ENCODE peak calls at places on chromosomes 5 and 9, in eight cellular contexts. One of them, this sample, is unnamed.
A peak's percentile ranks its signal among the peaks of the same experiment; 100 is the strongest.

GRCh38 chr9:29830815-29831214 is 2257.5 kb upstream of the C9orf72 start:
- DNase-seq in D721Med: no peak
- DNase-seq in upper lobe of left lung: no peak
- DNase-seq in thoracic aorta: no peak
- DNase-seq in progenitor cell of endocrine pancreas: peak; percentile 20
- DNase-seq in cardiac muscle cell: peak; percentile 14
- DNase-seq in GM12865: no peak
- DNase-seq in choroid plexus epithelial cell: peak; percentile 77
- DNase-seq in this sample: no peak

GRCh38 chr9:115595951-115596742 is 478.2 kb upstream of the TNC start:
- DNase-seq in choroid plexus epithelial cell: peak; percentile 100
- DNase-seq in progenitor cell of endocrine pancreas: no peak
- DNase-seq in cardiac muscle cell: peak; percentile 91
- DNase-seq in D721Med: no peak
- DNase-seq in GM12865: no peak
- DNase-seq in upper lobe of left lung: no peak
- DNase-seq in thoracic aorta: no peak
- DNase-seq in this sample: no peak

GRCh38 chr9:10876333-10876732 is 263.5 kb upstream of the PTPRD start:
- DNase-seq in cardiac muscle cell: peak; percentile 53
- DNase-seq in D721Med: no peak
- DNase-seq in thoracic aorta: no peak
- DNase-seq in upper lobe of left lung: no peak
- DNase-seq in progenitor cell of endocrine pancreas: no peak
- DNase-seq in GM12865: no peak
- DNase-seq in choroid plexus epithelial cell: peak; percentile 74
- DNase-seq in this sample: no peak

GRCh38 chr5:138752341-138752950 is 779 bp upstream of the CTNNA1 start:
- DNase-seq in upper lobe of left lung: peak; percentile 34
- DNase-seq in GM12865: no peak
- DNase-seq in choroid plexus epithelial cell: peak; percentile 35
- DNase-seq in progenitor cell of endocrine pancreas: no peak
- DNase-seq in cardiac muscle cell: peak; percentile 25
- DNase-seq in D721Med: no peak
- DNase-seq in thoracic aorta: no peak
- DNase-seq in this sample: no peak

GRCh38 chr5:16385516-16386090 is 80.0 kb downstream of the ZNF622 start:
- DNase-seq in D721Med: no peak
- DNase-seq in GM12865: no peak
- DNase-seq in progenitor cell of endocrine pancreas: no peak
- DNase-seq in cardiac muscle cell: no peak
- DNase-seq in thoracic aorta: no peak
- DNase-seq in choroid plexus epithelial cell: no peak
- DNase-seq in upper lobe of left lung: no peak
- DNase-seq in this sample: no peak

GRCh38 chr5:61234019-61234418 is 71.8 kb upstream of the SMIM15 start:
- DNase-seq in choroid plexus epithelial cell: no peak
- DNase-seq in cardiac muscle cell: no peak
- DNase-seq in progenitor cell of endocrine pancreas: no peak
- DNase-seq in GM12865: no peak
- DNase-seq in upper lobe of left lung: no peak
- DNase-seq in D721Med: no peak
- DNase-seq in thoracic aorta: no peak
- DNase-seq in this sample: no peak

GRCh38 chr9:92706218-92706940 is 36.4 kb upstream of the IPPK start:
- DNase-seq in D721Med: no peak
- DNase-seq in cardiac muscle cell: peak; percentile 39
- DNase-seq in progenitor cell of endocrine pancreas: no peak
- DNase-seq in GM12865: peak; percentile 62
- DNase-seq in choroid plexus epithelial cell: peak; percentile 43
- DNase-seq in upper lobe of left lung: no peak
- DNase-seq in thoracic aorta: no peak
- DNase-seq in this sample: peak; percentile 50

GRCh38 chr5:94969174-94969573 is 315.7 kb downstream of the MCTP1 start:
- DNase-seq in upper lobe of left lung: no peak
- DNase-seq in choroid plexus epithelial cell: peak; percentile 75
- DNase-seq in progenitor cell of endocrine pancreas: no peak
- DNase-seq in GM12865: peak; percentile 33
- DNase-seq in D721Med: no peak
- DNase-seq in cardiac muscle cell: peak; percentile 42
- DNase-seq in thoracic aorta: no peak
- DNase-seq in this sample: peak; percentile 8

GRCh38 chr5:103223031-103223955 is 35.3 kb upstream of the MACIR start:
- DNase-seq in thoracic aorta: no peak
- DNase-seq in GM12865: no peak
- DNase-seq in cardiac muscle cell: no peak
- DNase-seq in upper lobe of left lung: no peak
- DNase-seq in choroid plexus epithelial cell: no peak
- DNase-seq in progenitor cell of endocrine pancreas: no peak
- DNase-seq in D721Med: no peak
- DNase-seq in this sample: no peak
- TF ChIP-seq CTCF in thoracic aorta: no peak
- TF ChIP-seq CTCF in GM12865: no peak
- TF ChIP-seq CTCF in cardiac muscle cell: no peak
- TF ChIP-seq CTCF in upper lobe of left lung: no peak
- TF ChIP-seq CTCF in choroid plexus epithelial cell: no peak
- TF ChIP-seq CTCF in progenitor cell of endocrine pancreas: no peak
- TF ChIP-seq CTCF in D721Med: no peak
- TF ChIP-seq CTCF in this sample: no peak

DNA sequence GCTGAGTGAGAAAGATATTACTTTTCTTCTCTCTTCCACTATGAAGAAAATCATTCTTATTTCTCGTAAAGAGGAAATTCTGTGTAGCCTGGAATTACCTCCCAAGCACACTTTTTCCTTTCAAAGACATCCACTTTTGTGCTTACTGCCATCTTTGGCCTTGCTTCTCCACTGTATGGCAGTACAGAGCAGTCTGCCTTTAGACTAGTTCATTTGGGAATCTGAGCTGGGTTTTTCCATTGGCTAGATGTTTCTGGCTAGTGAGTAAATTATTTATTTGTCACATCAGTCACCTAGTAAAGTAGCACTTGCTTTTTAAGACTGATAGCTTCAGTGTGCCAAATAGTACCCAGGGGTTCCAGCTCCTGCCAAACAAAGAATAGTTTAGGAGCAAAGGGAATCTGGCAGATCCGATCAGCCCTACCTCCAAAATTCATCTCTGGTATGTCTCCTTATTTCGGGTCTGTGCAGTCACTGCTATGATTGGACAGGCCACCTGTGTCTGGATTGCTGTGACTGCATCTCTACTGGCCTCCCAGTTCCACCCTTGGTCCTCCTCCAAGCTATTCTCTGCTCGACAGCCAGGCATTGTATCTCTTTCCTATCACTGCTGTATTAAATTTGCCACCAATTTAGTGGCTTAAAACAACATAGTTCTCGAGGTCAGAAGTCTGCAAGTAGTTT is 97.6 kb downstream of the NUDT12 start:
- DNase-seq in cardiac muscle cell: peak; percentile 33
- DNase-seq in GM12865: no peak
- DNase-seq in upper lobe of left lung: no peak
- DNase-seq in choroid plexus epithelial cell: peak; percentile 46
- DNase-seq in D721Med: no peak
- DNase-seq in thoracic aorta: no peak
- DNase-seq in progenitor cell of endocrine pancreas: no peak
- DNase-seq in this sample: no peak
- TF ChIP-seq CTCF in cardiac muscle cell: peak; percentile 28
- TF ChIP-seq CTCF in GM12865: no peak
- TF ChIP-seq CTCF in upper lobe of left lung: no peak
- TF ChIP-seq CTCF in choroid plexus epithelial cell: peak; percentile 55
- TF ChIP-seq CTCF in D721Med: no peak
- TF ChIP-seq CTCF in thoracic aorta: no peak
- TF ChIP-seq CTCF in progenitor cell of endocrine pancreas: no peak
- TF ChIP-seq CTCF in this sample: no peak

GRCh38 chr5:56951131-56951945 is 585 bp downstream of the MIER3 start:
- DNase-seq in progenitor cell of endocrine pancreas: peak; percentile 54
- DNase-seq in choroid plexus epithelial cell: peak; percentile 7
- DNase-seq in GM12865: peak; percentile 36
- DNase-seq in upper lobe of left lung: peak; percentile 27
- DNase-seq in cardiac muscle cell: peak; percentile 20
- DNase-seq in D721Med: peak; percentile 25
- DNase-seq in thoracic aorta: no peak
- DNase-seq in this sample: peak; percentile 42
- TF ChIP-seq CTCF in progenitor cell of endocrine pancreas: peak; percentile 35
- TF ChIP-seq CTCF in choroid plexus epithelial cell: no peak
- TF ChIP-seq CTCF in GM12865: no peak
- TF ChIP-seq CTCF in upper lobe of left lung: no peak
- TF ChIP-seq CTCF in cardiac muscle cell: no peak
- TF ChIP-seq CTCF in D721Med: no peak
- TF ChIP-seq CTCF in thoracic aorta: no peak
- TF ChIP-seq CTCF in this sample: no peak

GRCh38 chr9:19032411-19032810 is 598 bp downstream of the SAXO1 start:
- DNase-seq in thoracic aorta: no peak
- DNase-seq in GM12865: no peak
- DNase-seq in upper lobe of left lung: no peak
- DNase-seq in D721Med: no peak
- DNase-seq in choroid plexus epithelial cell: no peak
- DNase-seq in progenitor cell of endocrine pancreas: no peak
- DNase-seq in cardiac muscle cell: peak; percentile 8
- DNase-seq in this sample: no peak

GRCh38 chr9:19033015-19033414 is at the start of gene SAXO1:
- DNase-seq in thoracic aorta: no peak
- DNase-seq in upper lobe of left lung: no peak
- DNase-seq in cardiac muscle cell: no peak
- DNase-seq in GM12865: no peak
- DNase-seq in D721Med: no peak
- DNase-seq in choroid plexus epithelial cell: no peak
- DNase-seq in progenitor cell of endocrine pancreas: no peak
- DNase-seq in this sample: no peak

GRCh38 chr9:19030899-19031298 is 2.1 kb downstream of the SAXO1 start:
- DNase-seq in D721Med: no peak
- DNase-seq in choroid plexus epithelial cell: peak; percentile 19
- DNase-seq in cardiac muscle cell: no peak
- DNase-seq in upper lobe of left lung: no peak
- DNase-seq in thoracic aorta: no peak
- DNase-seq in GM12865: no peak
- DNase-seq in progenitor cell of endocrine pancreas: no peak
- DNase-seq in this sample: no peak

DNA sequence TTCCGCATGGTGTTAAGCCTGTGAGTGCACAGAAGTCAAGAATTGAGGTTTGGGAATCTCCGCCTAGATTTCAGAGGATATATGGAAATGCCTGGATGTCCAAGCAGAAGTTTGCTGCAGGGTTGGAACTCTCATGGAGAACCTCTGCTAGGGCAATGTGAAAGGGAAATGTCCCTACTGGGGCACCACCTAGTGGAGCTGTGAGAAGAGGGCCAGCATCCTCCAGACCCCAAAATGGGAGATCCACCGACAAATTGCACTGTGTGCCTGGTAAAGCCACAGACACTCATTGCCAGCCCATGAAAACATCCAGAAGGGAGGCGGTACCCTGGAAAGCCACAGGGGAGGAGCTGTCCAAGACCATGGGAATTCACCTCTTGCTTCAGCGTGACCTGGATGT is 3.6 kb upstream of the SAXO1 start:
- DNase-seq in D721Med: no peak
- DNase-seq in choroid plexus epithelial cell: no peak
- DNase-seq in GM12865: no peak
- DNase-seq in upper lobe of left lung: no peak
- DNase-seq in thoracic aorta: no peak
- DNase-seq in cardiac muscle cell: no peak
- DNase-seq in progenitor cell of endocrine pancreas: no peak
- DNase-seq in this sample: no peak
- TF ChIP-seq CTCF in D721Med: no peak
- TF ChIP-seq CTCF in choroid plexus epithelial cell: peak; percentile 37
- TF ChIP-seq CTCF in GM12865: peak; percentile 9
- TF ChIP-seq CTCF in upper lobe of left lung: no peak
- TF ChIP-seq CTCF in thoracic aorta: no peak
- TF ChIP-seq CTCF in cardiac muscle cell: no peak
- TF ChIP-seq CTCF in progenitor cell of endocrine pancreas: no peak
- TF ChIP-seq CTCF in this sample: no peak

GRCh38 chr5:38734353-38734752 is 111.5 kb upstream of the OSMR start:
- DNase-seq in upper lobe of left lung: no peak
- DNase-seq in GM12865: no peak
- DNase-seq in thoracic aorta: no peak
- DNase-seq in cardiac muscle cell: no peak
- DNase-seq in D721Med: no peak
- DNase-seq in progenitor cell of endocrine pancreas: no peak
- DNase-seq in choroid plexus epithelial cell: no peak
- DNase-seq in this sample: no peak
- TF ChIP-seq CTCF in upper lobe of left lung: no peak
- TF ChIP-seq CTCF in GM12865: no peak
- TF ChIP-seq CTCF in thoracic aorta: no peak
- TF ChIP-seq CTCF in cardiac muscle cell: no peak
- TF ChIP-seq CTCF in D721Med: peak; percentile 27
- TF ChIP-seq CTCF in progenitor cell of endocrine pancreas: peak; percentile 20
- TF ChIP-seq CTCF in choroid plexus epithelial cell: no peak
- TF ChIP-seq CTCF in this sample: no peak

GRCh38 chr5:133681896-133682295 is 69.6 kb upstream of the FSTL4 start:
- DNase-seq in D721Med: no peak
- DNase-seq in thoracic aorta: no peak
- DNase-seq in upper lobe of left lung: no peak
- DNase-seq in choroid plexus epithelial cell: no peak
- DNase-seq in progenitor cell of endocrine pancreas: no peak
- DNase-seq in GM12865: no peak
- DNase-seq in cardiac muscle cell: no peak
- DNase-seq in this sample: no peak

GRCh38 chr5:133682496-133682895 is 70.2 kb upstream of the FSTL4 start:
- DNase-seq in upper lobe of left lung: no peak
- DNase-seq in cardiac muscle cell: no peak
- DNase-seq in choroid plexus epithelial cell: no peak
- DNase-seq in GM12865: no peak
- DNase-seq in thoracic aorta: no peak
- DNase-seq in D721Med: no peak
- DNase-seq in progenitor cell of endocrine pancreas: no peak
- DNase-seq in this sample: no peak

GRCh38 chr5:133685402-133686018 is 73.2 kb upstream of the FSTL4 start:
- DNase-seq in D721Med: no peak
- DNase-seq in progenitor cell of endocrine pancreas: no peak
- DNase-seq in thoracic aorta: no peak
- DNase-seq in upper lobe of left lung: peak; percentile 15
- DNase-seq in choroid plexus epithelial cell: no peak
- DNase-seq in cardiac muscle cell: no peak
- DNase-seq in GM12865: no peak
- DNase-seq in this sample: no peak

GRCh38 chr5:133680830-133681555 is 68.7 kb upstream of the FSTL4 start:
- DNase-seq in upper lobe of left lung: no peak
- DNase-seq in cardiac muscle cell: no peak
- DNase-seq in thoracic aorta: no peak
- DNase-seq in D721Med: no peak
- DNase-seq in choroid plexus epithelial cell: no peak
- DNase-seq in GM12865: no peak
- DNase-seq in progenitor cell of endocrine pancreas: no peak
- DNase-seq in this sample: no peak

GRCh38 chr5:133683646-133684290 is 71.4 kb upstream of the FSTL4 start:
- DNase-seq in cardiac muscle cell: no peak
- DNase-seq in D721Med: no peak
- DNase-seq in progenitor cell of endocrine pancreas: no peak
- DNase-seq in thoracic aorta: no peak
- DNase-seq in choroid plexus epithelial cell: no peak
- DNase-seq in GM12865: no peak
- DNase-seq in upper lobe of left lung: no peak
- DNase-seq in this sample: no peak
- TF ChIP-seq CTCF in cardiac muscle cell: no peak
- TF ChIP-seq CTCF in D721Med: no peak
- TF ChIP-seq CTCF in progenitor cell of endocrine pancreas: no peak
- TF ChIP-seq CTCF in thoracic aorta: no peak
- TF ChIP-seq CTCF in choroid plexus epithelial cell: no peak
- TF ChIP-seq CTCF in GM12865: no peak
- TF ChIP-seq CTCF in upper lobe of left lung: no peak
- TF ChIP-seq CTCF in this sample: no peak

GRCh38 chr5:6819521-6819920 is 106.3 kb downstream of the TENT4A start:
- DNase-seq in upper lobe of left lung: no peak
- DNase-seq in thoracic aorta: no peak
- DNase-seq in progenitor cell of endocrine pancreas: no peak
- DNase-seq in D721Med: no peak
- DNase-seq in GM12865: no peak
- DNase-seq in cardiac muscle cell: no peak
- DNase-seq in choroid plexus epithelial cell: no peak
- DNase-seq in this sample: no peak
- TF ChIP-seq CTCF in upper lobe of left lung: no peak
- TF ChIP-seq CTCF in thoracic aorta: no peak
- TF ChIP-seq CTCF in progenitor cell of endocrine pancreas: peak; percentile 62
- TF ChIP-seq CTCF in D721Med: no peak
- TF ChIP-seq CTCF in GM12865: no peak
- TF ChIP-seq CTCF in cardiac muscle cell: no peak
- TF ChIP-seq CTCF in choroid plexus epithelial cell: no peak
- TF ChIP-seq CTCF in this sample: no peak

This sample was measured in GM10248.